ENCODE peak calls at places on chromosome 19, in six cellular contexts. L is stimulated activated naive CD4-positive, alpha-beta T cell treated with Interleukin-2 at 50 U/mL for 16 hours; A is mesendoderm; Y is activated CD4-positive, alpha-beta memory T cell treated with anti-CD3 and anti-CD28 coated beads, Interleukin-2, amount 10 ng/mL, durations not matched to agents 7 days and 5 days; Q is AG04450; T is activated CD8-positive, alpha-beta memory T cell treated with anti-CD3 and anti-CD28 coated beads, Interleukin-2, amount 50 U/mL, for 4 hours. F is an unnamed sample.

GRCh38 chr19:6334490-6335285 is 1.3 kb upstream of the ACER1 start:
- DNase-seq in Q (no peak), L (no peak), A (no peak), Y (no peak), T (no peak), F (no peak)

GRCh38 chr19:4088975-4089374 is 22.3 kb upstream of the ZBTB7A start:
- DNase-seq in Q (no peak), Y (peak; percentile 85), T (no peak), A (no peak), L (no peak), F (no peak)

GRCh38 chr19:8001995-8002849 is 3.2 kb downstream of the ELAVL1 start:
- DNase-seq in A (peak; percentile 96), Q (peak; percentile 43), T (peak; percentile 70), L (peak; percentile 63), Y (peak; percentile 81), F (peak; percentile 73)

GRCh38 chr19:35295792-35296462 is 4.0 kb downstream of the MAG start:
- DNase-seq in L (no peak), A (no peak), Q (no peak), Y (peak; percentile 37), T (peak; percentile 33), F (no peak)

GRCh38 chr19:53365899-53366493 is 491 bp downstream of the ZNF525 start:
- DNase-seq in A (no peak), Q (no peak), L (peak; percentile 52), T (peak; percentile 50), Y (no peak), F (peak; percentile 2)

GRCh38 chr19:10450853-10451609 is 30.7 kb downstream of the PDE4A start:
- DNase-seq in Q (no peak), Y (no peak), A (peak; percentile 55), L (no peak), T (no peak), F (no peak)

GRCh38 chr19:43798546-43799409 is 3.5 kb downstream of the LYPD5 start:
- DNase-seq in T (peak; percentile 81), A (peak; percentile 76), Y (peak; percentile 56), Q (no peak), L (peak; percentile 73), F (no peak)

GRCh38 chr19:44993926-44994537 is 7.2 kb upstream of the RELB start:
- DNase-seq in T (no peak), L (no peak), Q (no peak), Y (no peak), A (no peak), F (no peak)

GRCh38 chr19:40217921-40218890 is at the start of gene TTC9B:
- DNase-seq in A (peak; percentile 68), Y (peak; percentile 52), L (peak; percentile 27), Q (no peak), T (peak; percentile 46), F (no peak)

GRCh38 chr19:17020823-17021222 is 5.8 kb downstream of the CPAMD8 start:
- DNase-seq in A (peak; percentile 55), L (no peak), Y (no peak), Q (no peak), T (no peak), F (peak; percentile 3)

GRCh38 chr19:7078007-7078406 is 8.5 kb downstream of the ZNF557 start:
- DNase-seq in Y (no peak), A (no peak), L (no peak), T (no peak), Q (no peak), F (no peak)

GRCh38 chr19:49475995-49476880 is 2.2 kb downstream of the FLT3LG start:
- DNase-seq in T (peak; percentile 63), A (peak; percentile 93), Y (peak; percentile 83), Q (no peak), L (peak; percentile 77), F (no peak)

GRCh38 chr19:19119325-19120237 is 18.7 kb downstream of the TMEM161A start:
- DNase-seq in Q (no peak), T (no peak), L (no peak), A (no peak), Y (no peak), F (no peak)

GRCh38 chr19:55156202-55157063 is 1.1 kb downstream of the TNNI3 start:
- DNase-seq in Q (no peak), L (no peak), T (no peak), Y (peak; percentile 39), A (peak; percentile 91), F (no peak)